ENCODE peak calls at places on chromosomes 6 and 20, in six cellular contexts. Z is GM23338, Q is HCT116, O is PC-9, X is IMR-90, A is mammary epithelial cell. R is an unnamed sample.
A peak's percentile ranks its signal among the peaks of the same experiment; 100 is the strongest.

GRCh38 chr20:17833036-17833674 is 133.4 kb downstream of the BANF2 start:
- DNase-seq in X (peak; percentile 37), Q (no peak), Z (no peak), A (peak; percentile 57), O (no peak), R (peak; percentile 60)

GRCh38 chr6:136751478-136751956 is 40.8 kb downstream of the MAP3K5 start:
- DNase-seq in A (no peak), X (peak; percentile 16), O (no peak), Z (no peak), Q (no peak), R (no peak)

GRCh38 chr6:113969888-113970807 is 800 bp downstream of the HDAC2 start:
- DNase-seq in X (peak; percentile 35), Q (no peak), Z (peak; percentile 73), A (peak; percentile 32), O (peak; percentile 54), R (peak; percentile 72)

GRCh38 chr20:10790013-10790412 is 116.2 kb upstream of the JAG1 start:
- DNase-seq in Z (no peak), A (peak; percentile 42), O (no peak), X (no peak), Q (no peak), R (no peak)

GRCh38 chr6:83514877-83515466 is 2.6 kb downstream of the PRSS35 start:
- DNase-seq in O (peak; percentile 55), Q (peak; percentile 57), X (peak; percentile 80), Z (peak; percentile 76), A (peak; percentile 48), R (peak; percentile 67)

GRCh38 chr6:132025468-132025867 is 74.3 kb upstream of the CCN2 start:
- DNase-seq in Q (no peak), O (peak; percentile 3), X (no peak), A (no peak), Z (peak; percentile 13), R (no peak)

GRCh38 chr6:113632220-113632864 is 224.8 kb upstream of the MARCKS start:
- DNase-seq in O (peak; percentile 100), Q (peak; percentile 65), X (peak; percentile 88), A (peak; percentile 99), Z (no peak), R (peak; percentile 89)

GRCh38 chr6:31005249-31006020 is 4.8 kb upstream of the MUC22 start:
- DNase-seq in Q (no peak), X (no peak), O (peak; percentile 59), Z (no peak), A (no peak), R (no peak)

GRCh38 chr6:105994522-105995402 is 91.4 kb upstream of the PRDM1 start:
- DNase-seq in X (peak; percentile 78), A (peak; percentile 73), Z (peak; percentile 82), O (no peak), Q (peak; percentile 31), R (peak; percentile 90)

GRCh38 chr6:72324591-72324990 is 297.3 kb upstream of the KCNQ5 start:
- DNase-seq in X (no peak), Z (no peak), A (no peak), O (no peak), Q (no peak), R (no peak)

GRCh38 chr6:135651964-135652755 is 154.6 kb upstream of the AHI1 start:
- DNase-seq in A (no peak), Q (no peak), X (peak; percentile 10), O (no peak), Z (peak; percentile 16), R (no peak)

GRCh38 chr6:162301128-162301527 is 426.4 kb downstream of the PRKN start:
- DNase-seq in O (no peak), Q (no peak), A (no peak), Z (no peak), X (no peak), R (no peak)

GRCh38 chr6:69668916-69669315 is 127.9 kb downstream of the LMBRD1 start:
- DNase-seq in Q (no peak), A (no peak), Z (no peak), O (no peak), X (no peak), R (no peak)

GRCh38 chr6:63441266-63441956 is 121.6 kb upstream of the LGSN start:
- DNase-seq in A (no peak), Q (no peak), O (no peak), Z (peak; percentile 28), X (no peak), R (no peak)

GRCh38 chr6:2738373-2738979 is 12.2 kb downstream of the MYLK4 start:
- DNase-seq in X (peak; percentile 80), Z (peak; percentile 81), A (peak; percentile 37), Q (peak; percentile 41), O (peak; percentile 38), R (peak; percentile 71)

GRCh38 chr20:5178046-5178445 is 51.2 kb downstream of the CDS2 start:
- DNase-seq in Q (no peak), Z (no peak), O (no peak), A (no peak), X (no peak), R (no peak)

GRCh38 chr20:18031888-18032509 is 25.7 kb downstream of the OVOL2 start:
- DNase-seq in O (no peak), X (no peak), Z (no peak), Q (no peak), A (no peak), R (no peak)

GRCh38 chr6:150865406-150866146 is at the start of gene MTHFD1L:
- DNase-seq in A (peak; percentile 71), Q (peak; percentile 44), X (peak; percentile 91), O (peak; percentile 62), Z (peak; percentile 87), R (peak; percentile 96)

GRCh38 chr6:25127433-25127832 is 151.7 kb upstream of the CARMIL1 start:
- DNase-seq in O (no peak), X (no peak), Z (no peak), A (no peak), Q (no peak), R (no peak)

GRCh38 chr20:17941087-17941825 is 27.3 kb downstream of the SNX5 start:
- DNase-seq in A (no peak), O (no peak), Q (no peak), Z (no peak), X (no peak), R (no peak)

GRCh38 chr6:147506704-147507114 is 1.8 kb upstream of the SAMD5 start:
- DNase-seq in A (peak; percentile 39), Z (peak; percentile 75), Q (no peak), X (peak; percentile 45), O (no peak), R (peak; percentile 66)

GRCh38 chr20:23212482-23212881 is 126.4 kb upstream of the CD93 start:
- DNase-seq in Q (no peak), O (peak; percentile 42), A (no peak), X (no peak), Z (no peak), R (no peak)

GRCh38 chr6:71079707-71080106 is 122.8 kb upstream of the B3GAT2 start:
- DNase-seq in X (peak; percentile 53), Q (no peak), O (no peak), Z (no peak), A (peak; percentile 49), R (peak; percentile 55)

GRCh38 chr6:147561742-147562141 is 53.3 kb downstream of the SAMD5 start:
- DNase-seq in Z (no peak), Q (no peak), O (no peak), X (no peak), A (peak; percentile 87), R (no peak)

GRCh38 chr20:43034981-43035724 is 154.6 kb downstream of the PTPRT start:
- DNase-seq in X (no peak), A (no peak), Q (no peak), Z (no peak), O (no peak), R (no peak)

GRCh38 chr20:64156136-64156885 is 7.9 kb upstream of the MYT1 start:
- DNase-seq in Q (no peak), Z (no peak), A (no peak), X (no peak), O (no peak), R (no peak)

GRCh38 chr6:84772428-84773132 is 8.2 kb upstream of the TBX18 start:
- DNase-seq in A (no peak), O (no peak), Q (no peak), X (no peak), Z (peak; percentile 47), R (peak; percentile 37)
- H3K4me2 ChIP-seq in A (no peak overlapping the region), O (no peak overlapping the region), Q (no peak overlapping the region), X (no peak overlapping the region), Z (peak overlapping the region; percentile 93), R (no peak overlapping the region)

GRCh38 chr20:575230-575629 is 31.6 kb upstream of the CSNK2A1 start:
- DNase-seq in A (no peak), O (no peak), Q (no peak), X (no peak), Z (peak; percentile 57), R (no peak)
- H3K4me3 ChIP-seq in A (no peak overlapping the region), O (no peak overlapping the region), Q (no peak overlapping the region), X (no peak overlapping the region), Z (no peak overlapping the region), R (no peak overlapping the region)

DNA sequence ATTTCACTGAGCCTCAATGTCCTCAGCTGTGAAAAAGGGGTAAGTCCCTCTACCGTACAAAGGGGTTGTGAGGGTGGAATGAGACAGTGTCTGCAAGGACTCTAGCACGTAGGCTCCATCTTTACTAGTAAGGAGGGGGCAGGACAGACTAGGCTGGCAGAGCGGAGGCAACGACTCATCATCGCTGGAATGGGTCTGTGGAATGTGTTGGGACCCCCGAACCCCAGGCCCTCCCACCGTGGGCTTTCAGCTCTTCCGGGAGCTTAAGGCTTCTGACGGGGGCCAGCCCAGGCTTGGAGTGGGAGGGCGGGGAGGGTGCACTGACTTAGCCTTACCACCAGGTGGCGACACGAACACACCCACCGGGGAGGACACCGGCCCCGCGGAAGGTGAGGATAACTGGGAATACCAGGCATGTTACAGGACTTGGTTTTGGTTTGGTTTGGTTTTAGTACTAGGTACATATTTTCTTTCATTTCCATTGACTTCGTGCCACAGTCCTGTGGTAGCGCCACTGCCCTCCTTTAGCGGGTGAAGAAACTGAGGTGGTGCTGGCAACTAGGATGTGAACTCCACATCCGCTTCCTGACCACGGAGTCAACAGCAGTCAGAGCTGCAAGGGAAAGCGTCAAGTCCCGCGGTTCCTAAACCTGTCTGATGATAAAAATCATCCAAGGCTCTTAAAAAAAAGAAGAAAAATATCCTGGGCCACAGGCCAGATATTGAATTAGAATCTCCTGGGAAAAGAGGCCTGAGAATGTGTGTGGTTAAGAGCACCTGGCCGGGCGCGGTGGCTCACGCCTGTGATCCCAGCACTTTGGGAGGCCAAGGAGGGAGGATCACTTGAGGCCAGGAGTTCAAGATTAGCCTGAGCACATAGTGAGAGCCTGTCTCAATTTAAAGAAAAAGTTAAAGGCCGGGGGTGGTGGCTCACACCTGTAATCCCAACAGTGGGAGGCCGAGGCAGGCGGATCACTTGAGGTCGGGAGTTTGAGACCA is 10.3 kb upstream of the TULP1 start:
- DNase-seq in X (peak; percentile 50), Q (peak; percentile 39), O (peak; percentile 45), Z (peak; percentile 86), A (peak; percentile 59), R (peak; percentile 78)
- H3K4me2 ChIP-seq in X (peak overlapping the region; percentile 68), Q (peak overlapping the region; percentile 49), O (peak overlapping the region; percentile 75), Z (peak overlapping the region; percentile 66), A (peak overlapping the region; percentile 39), R (peak overlapping the region; percentile 62)

GRCh38 chr6:116512709-116513108 is 1.3 kb downstream of the CALHM5 start:
- DNase-seq in O (no peak), X (no peak), Q (no peak), Z (no peak), A (no peak), R (peak; percentile 48)

GRCh38 chr6:116511424-116512131 is at the start of gene CALHM5:
- DNase-seq in Z (peak; percentile 85), O (peak; percentile 76), A (peak; percentile 76), X (peak; percentile 94), Q (peak; percentile 58), R (peak; percentile 94)

GRCh38 chr6:116513224-116513875 is 1.9 kb downstream of the CALHM5 start:
- DNase-seq in X (no peak), A (peak; percentile 70), Q (no peak), Z (no peak), O (peak; percentile 50), R (peak; percentile 23)

GRCh38 chr6:116514103-116514502 is 2.7 kb downstream of the CALHM5 start:
- DNase-seq in A (no peak), O (no peak), Z (no peak), X (no peak), Q (no peak), R (no peak)

GRCh38 chr6:116512155-116512559 is 718 bp downstream of the CALHM5 start:
- DNase-seq in O (no peak), X (no peak), Z (no peak), A (no peak), Q (no peak), R (peak; percentile 46)
- H3K4me3 ChIP-seq in O (no peak overlapping the region), X (peak overlapping the region; percentile 51), Z (no peak overlapping the region), A (no peak overlapping the region), Q (no peak overlapping the region), R (peak overlapping the region; percentile 79)